ENCODE peak calls at places on chromosomes 4 and X, in five cellular contexts. V is adrenal gland, M is nephron progenitor cell, U is dorsolateral prefrontal cortex, I is choroid plexus epithelial cell. G is an unnamed sample.

GRCh38 chr4:110854021-110854678 is 231.3 kb upstream of the PITX2 start:
- DNase-seq in V (no peak), M (no peak), U (no peak), I (peak; percentile 47), G (no peak)

GRCh38 chr4:47747846-47748494 is 89.9 kb downstream of the CORIN start:
- DNase-seq in V (no peak), M (no peak), U (no peak), I (no peak), G (no peak)

GRCh38 chr4:94577136-94577535 is 125.4 kb downstream of the PDLIM5 start:
- DNase-seq in V (peak; percentile 71), M (peak; percentile 23), U (peak; percentile 58), I (peak; percentile 89), G (no peak)

GRCh38 chrX:9440116-9440844 is 24.6 kb upstream of the TBL1X start:
- DNase-seq in V (peak; percentile 55), M (no peak), U (no peak), I (no peak), G (no peak)

GRCh38 chr4:32470087-32470585 is 1750.0 kb downstream of the PCDH7 start:
- DNase-seq in V (no peak), M (no peak), U (no peak), I (no peak), G (no peak)

GRCh38 chr4:126850286-126850685 is 782.5 kb upstream of the INTU start:
- DNase-seq in V (no peak), M (no peak), U (no peak), I (peak; percentile 89), G (no peak)

GRCh38 chr4:108247511-108248088 is 78.9 kb upstream of the LEF1 start:
- DNase-seq in V (no peak), M (peak; percentile 55), U (no peak), I (peak; percentile 13), G (peak; percentile 39)

GRCh38 chrX:30654989-30655607 is 1.9 kb downstream of the GK start:
- DNase-seq in V (no peak), M (no peak), U (no peak), I (no peak), G (no peak)

GRCh38 chrX:119008122-119008744 is 33.8 kb downstream of the LONRF3 start:
- DNase-seq in V (peak; percentile 57), M (peak; percentile 39), U (no peak), I (peak; percentile 55), G (no peak)

DNA sequence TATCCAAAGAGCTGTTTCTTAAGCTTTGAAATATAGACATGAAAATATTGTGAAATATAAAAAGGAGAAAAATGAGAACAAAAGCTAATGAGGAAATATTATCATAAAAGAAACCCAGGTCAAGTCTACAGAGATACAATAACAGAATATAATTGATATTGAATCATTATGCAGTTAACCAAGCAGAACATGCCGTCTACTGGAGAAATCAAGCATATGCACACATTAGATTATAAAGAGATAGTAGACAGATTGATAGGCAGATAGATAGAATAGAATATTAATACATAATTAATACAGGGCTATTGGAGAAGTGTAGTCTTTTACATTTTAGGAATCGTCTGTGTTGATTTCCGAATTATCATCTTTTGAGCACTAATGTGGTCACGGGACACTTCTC is 208.5 kb downstream of the EPHA5 start:
- DNase-seq in V (no peak), M (no peak), U (no peak), I (no peak), G (no peak)
- TF ChIP-seq CTCF in V (no peak), M (no peak), U (no peak), I (no peak), G (no peak)

GRCh38 chrX:39650883-39651282 is 446.9 kb downstream of the BCOR start:
- DNase-seq in V (peak; percentile 50), M (peak; percentile 55), U (no peak), I (no peak), G (no peak)

GRCh38 chrX:39652336-39652735 is 445.4 kb downstream of the BCOR start:
- DNase-seq in V (peak; percentile 54), M (no peak), U (no peak), I (peak; percentile 41), G (no peak)

GRCh38 chrX:39654183-39654925 is 443.4 kb downstream of the BCOR start:
- DNase-seq in V (no peak), M (no peak), U (no peak), I (no peak), G (no peak)

GRCh38 chrX:39654952-39655351 is 442.8 kb downstream of the BCOR start:
- DNase-seq in V (no peak), M (no peak), U (no peak), I (no peak), G (no peak)

GRCh38 chrX:39653656-39654055 is 444.1 kb downstream of the BCOR start:
- DNase-seq in V (no peak), M (no peak), U (peak; percentile 52), I (no peak), G (no peak)
- TF ChIP-seq CTCF in V (no peak), M (no peak), U (peak; percentile 13), I (no peak), G (no peak)

GRCh38 chrX:49761481-49761880 is 65.7 kb upstream of the PAGE1 start:
- DNase-seq in V (peak; percentile 48), M (peak; percentile 5), U (no peak), I (peak; percentile 41), G (no peak)
- TF ChIP-seq CTCF in V (peak; percentile 41), M (peak; percentile 47), U (peak; percentile 25), I (peak; percentile 62), G (no peak)

DNA sequence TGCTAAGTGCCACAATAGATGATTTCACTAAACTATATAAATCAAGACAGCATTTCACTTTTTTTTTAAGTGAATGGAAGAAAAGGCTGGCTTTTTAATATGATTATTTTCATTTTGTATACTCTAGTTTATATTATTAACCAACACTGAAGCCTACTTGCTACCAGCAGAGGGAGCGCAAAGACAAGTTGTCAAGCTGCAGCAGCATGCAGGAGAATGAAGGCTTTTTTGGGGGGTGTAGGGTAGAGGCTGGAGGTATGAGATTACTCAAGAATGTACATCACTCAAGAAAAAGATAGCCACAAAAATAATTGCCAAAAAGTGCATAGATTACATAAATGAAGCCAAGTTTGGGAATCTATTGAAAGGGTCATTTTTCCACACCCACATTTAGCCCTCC is 519.5 kb downstream of the FGF13 start:
- DNase-seq in V (peak; percentile 46), M (peak; percentile 41), U (no peak), I (peak; percentile 17), G (no peak)
- TF ChIP-seq CTCF in V (peak; percentile 21), M (peak; percentile 62), U (peak; percentile 49), I (peak; percentile 37), G (peak; percentile 48)